ENCODE peak calls at places on chromosomes 1 and 21, in eight cellular contexts. C, V, W, D, N, R, Y and E are unnamed samples.

GRCh38 chr1:65791860-65792670 is 630 bp upstream of the PDE4B start:
- DNase-seq in C (peak), Y (peak), W (no peak), D (no peak), N (no peak), R (no peak), V (peak), E (peak)

GRCh38 chr21:27079807-27080206 is 112.9 kb upstream of the ADAMTS5 start:
- DNase-seq in R (no peak), Y (no peak), C (no peak), W (no peak), N (no peak), D (no peak), V (no peak), E (peak)

GRCh38 chr1:43791243-43791642 is 83.9 kb downstream of the ST3GAL3 start:
- DNase-seq in D (no peak), N (no peak), R (no peak), W (no peak), V (no peak), Y (no peak), C (no peak), E (no peak)

GRCh38 chr21:27424601-27425000 is 457.7 kb upstream of the ADAMTS5 start:
- DNase-seq in V (peak), Y (no peak), N (no peak), R (no peak), C (no peak), D (peak), W (no peak), E (peak)

GRCh38 chr21:38343691-38344090 is 86.9 kb downstream of the KCNJ15 start:
- DNase-seq in N (peak), V (peak), Y (no peak), R (peak), W (peak), C (no peak), D (peak), E (peak)

GRCh38 chr1:198605880-198606458 is 32.9 kb upstream of the PTPRC start:
- DNase-seq in R (peak), W (no peak), C (peak), Y (no peak), N (no peak), V (peak), D (peak), E (no peak)

GRCh38 chr1:162578071-162578705 is 16.7 kb downstream of the UAP1 start:
- DNase-seq in C (no peak), W (no peak), D (no peak), N (no peak), Y (no peak), R (no peak), V (no peak), E (no peak)

GRCh38 chr21:8988696-8989095 is 1532.7 kb upstream of the TPTE start:
- DNase-seq in C (no peak), W (no peak), R (no peak), N (peak), V (no peak), Y (no peak), D (peak), E (no peak)

GRCh38 chr1:233113009-233113712 is 162.8 kb downstream of the NTPCR start:
- DNase-seq in Y (peak), W (peak), C (peak), R (peak), D (peak), N (peak), V (peak), E (peak)

GRCh38 chr1:223312273-223312672 is 51.7 kb downstream of the SUSD4 start:
- DNase-seq in C (no peak), W (no peak), R (no peak), Y (no peak), V (no peak), D (no peak), N (no peak), E (no peak)

GRCh38 chr1:30286984-30287839 is 436.2 kb downstream of the MATN1 start:
- DNase-seq in W (no peak), N (no peak), V (no peak), D (no peak), R (no peak), Y (no peak), C (no peak), E (no peak)

GRCh38 chr1:19205403-19205802 is 4.7 kb downstream of the UBR4 start:
- DNase-seq in Y (no peak), N (no peak), W (no peak), D (no peak), V (no peak), R (no peak), C (no peak), E (no peak)

GRCh38 chr1:155933591-155934096 is 569 bp downstream of the KHDC4 start:
- DNase-seq in C (no peak), R (no peak), Y (no peak), V (no peak), N (no peak), D (no peak), W (no peak), E (no peak)

DNA sequence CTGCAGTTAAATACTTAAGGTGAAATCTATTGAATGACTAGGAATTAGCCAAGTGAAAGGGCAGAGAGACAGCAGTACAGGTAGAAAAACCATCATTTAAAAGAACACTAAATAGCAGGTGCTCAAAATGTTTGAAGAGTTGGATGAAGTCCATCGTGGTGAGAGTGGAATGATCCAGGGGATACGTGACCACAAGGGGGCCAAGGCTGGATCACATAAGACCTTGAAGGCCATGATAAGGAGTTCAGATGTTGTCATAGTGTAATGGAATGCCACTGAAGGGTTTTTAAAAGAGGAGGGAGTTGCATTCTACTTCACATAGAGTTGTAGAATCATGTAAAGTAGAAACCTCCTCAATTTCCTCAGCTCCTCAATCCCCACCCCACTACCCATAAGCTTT is 34.8 kb upstream of the HOOK1 start:
- DNase-seq in V (no peak), C (peak), D (no peak), W (no peak), Y (no peak), R (peak), N (peak), E (no peak)
- TF ChIP-seq CTCF in V (no peak), C (peak), D (peak), W (no peak), Y (no peak), R (peak), N (no peak), E (peak)

DNA sequence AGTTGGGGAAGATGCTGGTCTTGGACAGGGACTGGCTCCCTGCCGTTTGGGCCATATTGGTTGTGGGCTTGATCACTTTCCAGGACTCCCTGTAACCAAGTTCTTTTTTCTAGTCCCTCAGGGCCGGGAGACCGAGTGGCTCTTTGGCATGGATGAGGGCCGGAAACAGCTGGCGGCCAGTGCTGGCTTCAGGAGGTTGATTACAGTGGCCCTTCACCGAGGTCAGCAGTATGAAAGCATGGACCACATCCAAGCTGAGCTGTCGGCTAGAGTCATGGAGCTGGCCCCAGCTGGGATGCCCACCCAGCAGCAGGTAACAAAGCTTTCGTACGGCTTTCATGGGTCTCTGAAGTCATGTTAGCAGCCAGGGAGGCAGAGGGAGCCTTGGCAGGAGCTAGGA is 4.3 kb downstream of the METTL13 start:
- DNase-seq in D (no peak), Y (no peak), C (no peak), R (no peak), W (no peak), N (no peak), V (no peak), E (no peak)
- H3K4me3 ChIP-seq in D (no peak), Y (no peak), C (no peak), R (no peak), W (no peak), N (no peak), V (no peak), E (no peak)

DNA sequence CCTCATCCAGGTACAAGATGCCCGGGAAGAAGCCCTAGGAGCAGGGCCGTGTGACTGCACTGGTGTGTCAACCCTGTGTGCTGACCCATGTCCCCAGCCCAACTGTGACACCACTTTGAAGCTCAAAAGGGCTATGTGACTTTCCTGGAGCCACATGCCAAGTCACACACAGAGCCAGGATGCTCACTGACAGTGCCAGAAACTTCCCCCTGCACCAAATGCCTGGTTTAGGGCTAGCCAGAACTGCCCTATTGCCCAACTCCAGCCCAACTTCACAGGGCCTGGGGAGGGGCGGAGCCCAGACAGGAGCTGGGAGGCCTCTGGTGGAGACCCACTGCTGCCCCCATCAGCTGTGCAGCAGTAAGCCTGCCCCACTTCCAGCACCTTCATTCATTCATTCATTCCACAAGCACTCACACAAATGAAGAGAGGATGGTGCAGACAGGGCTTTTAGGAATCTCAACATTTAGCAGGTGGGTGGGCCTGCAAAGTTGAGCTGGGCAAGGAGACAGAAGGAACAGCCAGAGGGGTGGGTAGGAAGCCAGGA is 36.7 kb downstream of the KCNQ4 start:
- DNase-seq in W (no peak), D (no peak), R (no peak), N (peak), Y (no peak), V (peak), C (peak), E (no peak)
- TF ChIP-seq CTCF in W (no peak), D (no peak), R (no peak), N (no peak), Y (no peak), V (no peak), C (peak), E (no peak)

DNA sequence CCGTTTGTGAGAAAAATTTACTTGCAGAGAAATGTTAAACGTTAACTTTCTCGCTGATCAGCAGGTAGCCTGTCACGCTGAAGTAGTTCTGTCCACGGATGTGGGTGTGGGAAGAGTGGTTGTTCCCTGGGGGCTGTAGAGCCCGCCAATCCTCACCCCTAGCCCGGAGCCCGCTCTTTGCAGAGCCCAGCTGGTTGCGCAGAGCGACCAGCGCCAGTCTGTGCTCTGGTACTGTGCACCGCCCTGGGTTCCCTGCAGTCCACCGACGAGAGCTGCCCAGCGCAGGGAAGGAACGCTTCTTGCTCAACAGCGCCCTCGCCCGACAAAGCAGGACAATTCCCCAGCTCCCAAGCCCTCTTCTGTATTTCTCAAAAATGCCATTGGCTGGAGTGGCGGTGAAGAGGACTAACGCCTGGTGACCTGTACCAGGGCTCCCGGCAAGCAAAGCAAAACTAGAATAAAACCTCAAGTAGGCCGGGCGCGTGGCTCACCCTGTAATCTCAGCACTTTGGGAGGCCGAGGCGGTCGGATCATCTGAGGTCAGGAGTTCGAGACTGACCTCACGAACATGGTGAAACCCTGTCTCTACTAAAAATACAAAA is 3.3 kb downstream of the RIPPLY3 start:
- DNase-seq in V (peak), W (peak), C (peak), R (peak), Y (peak), N (peak), D (peak), E (peak)
- H3K4me3 ChIP-seq in V (peak), W (no peak), C (no peak), R (peak), Y (no peak), N (peak), D (peak), E (peak)

GRCh38 chr1:214645712-214646111 is 42.7 kb downstream of the CENPF start:
- DNase-seq in D (no peak), R (no peak), V (no peak), Y (no peak), N (no peak), W (no peak), C (no peak), E (no peak)
- TF ChIP-seq CTCF in D (no peak), R (no peak), V (no peak), Y (no peak), N (no peak), W (no peak), C (no peak), E (no peak)